ENCODE peak calls at places on chromosome 1, in six cellular contexts. One of them, this sample, is unnamed.

GRCh38 chr1:36754366-36754765 is 271.7 kb upstream of the CSF3R start:
- DNase-seq in CD4-positive, alpha-beta T cell: no peak
- DNase-seq in PC-3: no peak
- DNase-seq in WTC11: no peak
- DNase-seq in body of pancreas: no peak
- DNase-seq in nephron progenitor cell: no peak
- DNase-seq in this sample: no peak

GRCh38 chr1:35554261-35555211 is 2.7 kb downstream of the KIAA0319L start:
- DNase-seq in body of pancreas: peak
- DNase-seq in CD4-positive, alpha-beta T cell: no peak
- DNase-seq in WTC11: no peak
- DNase-seq in nephron progenitor cell: no peak
- DNase-seq in PC-3: peak
- DNase-seq in this sample: no peak

GRCh38 chr1:200911361-200911760 is 16.7 kb downstream of the INAVA start:
- DNase-seq in CD4-positive, alpha-beta T cell: no peak
- DNase-seq in WTC11: no peak
- DNase-seq in body of pancreas: no peak
- DNase-seq in nephron progenitor cell: no peak
- DNase-seq in PC-3: no peak
- DNase-seq in this sample: no peak

GRCh38 chr1:56816909-56817308 is 2.3 kb downstream of the FYB2 start:
- DNase-seq in nephron progenitor cell: no peak
- DNase-seq in CD4-positive, alpha-beta T cell: no peak
- DNase-seq in body of pancreas: no peak
- DNase-seq in WTC11: no peak
- DNase-seq in PC-3: no peak
- DNase-seq in this sample: no peak

GRCh38 chr1:80066060-80066459 is 1059.5 kb upstream of the ADGRL4 start:
- DNase-seq in nephron progenitor cell: no peak
- DNase-seq in body of pancreas: no peak
- DNase-seq in WTC11: no peak
- DNase-seq in CD4-positive, alpha-beta T cell: no peak
- DNase-seq in PC-3: no peak
- DNase-seq in this sample: no peak

GRCh38 chr1:6465461-6466005 is 440 bp downstream of the TNFRSF25 start:
- DNase-seq in WTC11: no peak
- DNase-seq in body of pancreas: no peak
- DNase-seq in CD4-positive, alpha-beta T cell: peak
- DNase-seq in PC-3: no peak
- DNase-seq in nephron progenitor cell: no peak
- DNase-seq in this sample: no peak

GRCh38 chr1:178407662-178408061 is 89.1 kb downstream of the CLEC20A start:
- DNase-seq in CD4-positive, alpha-beta T cell: no peak
- DNase-seq in WTC11: no peak
- DNase-seq in nephron progenitor cell: no peak
- DNase-seq in PC-3: no peak
- DNase-seq in body of pancreas: no peak
- DNase-seq in this sample: no peak

GRCh38 chr1:76140227-76140626 is 65.7 kb downstream of the ST6GALNAC3 start:
- DNase-seq in nephron progenitor cell: no peak
- DNase-seq in CD4-positive, alpha-beta T cell: no peak
- DNase-seq in WTC11: peak
- DNase-seq in body of pancreas: no peak
- DNase-seq in PC-3: no peak
- DNase-seq in this sample: no peak

GRCh38 chr1:2300851-2301606 is 72.9 kb downstream of the SKI start:
- DNase-seq in CD4-positive, alpha-beta T cell: peak
- DNase-seq in nephron progenitor cell: no peak
- DNase-seq in WTC11: no peak
- DNase-seq in body of pancreas: peak
- DNase-seq in PC-3: no peak
- DNase-seq in this sample: peak

GRCh38 chr1:229223498-229223897 is 47.4 kb upstream of the RAB4A start:
- DNase-seq in PC-3: peak
- DNase-seq in CD4-positive, alpha-beta T cell: no peak
- DNase-seq in WTC11: no peak
- DNase-seq in body of pancreas: peak
- DNase-seq in nephron progenitor cell: no peak
- DNase-seq in this sample: no peak

GRCh38 chr1:20068722-20069121 is 1.3 kb upstream of the PLA2G5 start:
- DNase-seq in body of pancreas: no peak
- DNase-seq in nephron progenitor cell: no peak
- DNase-seq in WTC11: no peak
- DNase-seq in CD4-positive, alpha-beta T cell: no peak
- DNase-seq in PC-3: no peak
- DNase-seq in this sample: no peak

GRCh38 chr1:227947678-227948492 is at the start of gene WNT9A:
- DNase-seq in WTC11: peak
- DNase-seq in body of pancreas: peak
- DNase-seq in CD4-positive, alpha-beta T cell: no peak
- DNase-seq in nephron progenitor cell: peak
- DNase-seq in PC-3: peak
- DNase-seq in this sample: peak

GRCh38 chr1:32939655-32940371 is 24.8 kb downstream of the RNF19B start:
- DNase-seq in PC-3: peak
- DNase-seq in body of pancreas: no peak
- DNase-seq in nephron progenitor cell: no peak
- DNase-seq in CD4-positive, alpha-beta T cell: no peak
- DNase-seq in WTC11: no peak
- DNase-seq in this sample: no peak

GRCh38 chr1:226133504-226134123 is 52.9 kb downstream of the ACBD3 start:
- DNase-seq in WTC11: no peak
- DNase-seq in body of pancreas: no peak
- DNase-seq in PC-3: no peak
- DNase-seq in CD4-positive, alpha-beta T cell: no peak
- DNase-seq in nephron progenitor cell: no peak
- DNase-seq in this sample: no peak

GRCh38 chr1:222754386-222755139 is 17.6 kb downstream of the FAM177B start:
- DNase-seq in nephron progenitor cell: no peak
- DNase-seq in body of pancreas: no peak
- DNase-seq in CD4-positive, alpha-beta T cell: no peak
- DNase-seq in PC-3: peak
- DNase-seq in WTC11: no peak
- DNase-seq in this sample: no peak

GRCh38 chr1:119593836-119594235 is 54.2 kb downstream of the ZNF697 start:
- DNase-seq in CD4-positive, alpha-beta T cell: no peak
- DNase-seq in nephron progenitor cell: no peak
- DNase-seq in WTC11: no peak
- DNase-seq in PC-3: no peak
- DNase-seq in body of pancreas: no peak
- DNase-seq in this sample: no peak

DNA sequence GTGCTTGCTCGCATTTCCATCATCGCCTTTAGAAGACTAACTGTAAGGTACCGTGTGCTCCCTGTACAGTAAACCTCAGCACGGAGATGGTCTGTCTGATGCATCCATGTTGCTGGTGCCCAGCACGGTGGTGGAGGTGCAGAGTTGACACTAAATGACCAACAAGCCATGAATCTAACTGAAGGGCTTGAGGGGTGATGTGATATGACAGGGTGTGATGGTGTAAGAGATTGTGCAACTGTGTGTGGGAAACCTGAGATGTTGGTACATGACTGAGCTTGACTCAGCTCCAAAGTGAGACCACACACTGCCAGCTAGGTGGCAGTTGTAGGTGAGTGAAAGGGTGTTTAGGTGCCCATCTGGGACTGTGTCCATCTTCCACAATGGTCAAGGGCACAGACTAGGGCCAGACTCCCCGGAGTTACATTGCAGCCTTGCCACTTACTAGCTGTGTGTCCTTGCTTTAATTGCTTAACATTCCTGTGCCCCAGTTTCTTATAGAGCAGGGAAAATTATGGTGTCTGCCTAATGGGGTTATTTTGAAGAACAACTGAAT is 21.4 kb downstream of the SLC2A1 start:
- DNase-seq in body of pancreas: no peak
- DNase-seq in PC-3: peak
- DNase-seq in CD4-positive, alpha-beta T cell: no peak
- DNase-seq in nephron progenitor cell: no peak
- DNase-seq in WTC11: no peak
- DNase-seq in this sample: peak
- TF ChIP-seq CTCF in body of pancreas: no peak
- TF ChIP-seq CTCF in PC-3: peak
- TF ChIP-seq CTCF in CD4-positive, alpha-beta T cell: no peak
- TF ChIP-seq CTCF in nephron progenitor cell: no peak
- TF ChIP-seq CTCF in WTC11: no peak
- TF ChIP-seq CTCF in this sample: no peak

GRCh38 chr1:54973205-54973921 is 7.1 kb upstream of the TMEM61 start:
- DNase-seq in CD4-positive, alpha-beta T cell: no peak
- DNase-seq in WTC11: no peak
- DNase-seq in PC-3: peak
- DNase-seq in body of pancreas: no peak
- DNase-seq in nephron progenitor cell: peak
- DNase-seq in this sample: no peak
- TF ChIP-seq CTCF in CD4-positive, alpha-beta T cell: no peak
- TF ChIP-seq CTCF in WTC11: no peak
- TF ChIP-seq CTCF in PC-3: peak
- TF ChIP-seq CTCF in body of pancreas: no peak
- TF ChIP-seq CTCF in nephron progenitor cell: peak
- TF ChIP-seq CTCF in this sample: no peak

DNA sequence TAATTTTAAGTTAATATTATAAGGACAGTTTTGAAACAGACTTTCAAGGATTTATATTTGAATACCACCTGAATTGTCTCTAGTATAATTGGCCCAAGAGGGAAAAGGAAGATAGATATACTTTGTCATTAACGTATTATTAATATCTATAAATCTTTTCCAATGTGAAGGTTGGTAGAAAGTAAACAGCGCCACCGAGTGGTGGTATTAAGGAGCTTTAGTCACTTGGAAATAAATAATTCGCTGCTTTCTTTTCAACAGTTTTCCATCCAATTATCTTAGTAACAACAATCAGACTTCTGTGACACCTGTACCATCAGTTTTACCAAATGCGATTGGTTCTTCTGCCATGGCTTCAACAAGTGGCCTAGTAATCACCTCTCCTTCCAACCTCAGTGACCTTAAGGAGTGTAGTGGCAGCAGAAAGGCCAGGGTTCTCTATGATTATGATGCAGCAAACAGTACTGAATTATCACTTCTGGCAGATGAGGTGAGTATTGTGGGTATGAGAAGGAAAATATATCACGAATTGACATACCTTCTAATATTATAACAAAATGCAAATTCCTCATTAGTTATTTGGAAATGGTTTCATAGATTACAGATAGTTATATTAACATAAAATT is 37.7 kb downstream of the SH3GLB1 start:
- DNase-seq in PC-3: peak
- DNase-seq in WTC11: no peak
- DNase-seq in nephron progenitor cell: peak
- DNase-seq in body of pancreas: peak
- DNase-seq in CD4-positive, alpha-beta T cell: peak
- DNase-seq in this sample: no peak
- TF ChIP-seq CTCF in PC-3: peak
- TF ChIP-seq CTCF in WTC11: peak
- TF ChIP-seq CTCF in nephron progenitor cell: peak
- TF ChIP-seq CTCF in body of pancreas: peak
- TF ChIP-seq CTCF in CD4-positive, alpha-beta T cell: peak
- TF ChIP-seq CTCF in this sample: peak

GRCh38 chr1:173191011-173191410 is 16.1 kb downstream of the TNFSF4 start:
- DNase-seq in nephron progenitor cell: no peak
- DNase-seq in PC-3: no peak
- DNase-seq in WTC11: no peak
- DNase-seq in body of pancreas: no peak
- DNase-seq in CD4-positive, alpha-beta T cell: no peak
- DNase-seq in this sample: no peak
- TF ChIP-seq CTCF in nephron progenitor cell: no peak
- TF ChIP-seq CTCF in PC-3: no peak
- TF ChIP-seq CTCF in WTC11: no peak
- TF ChIP-seq CTCF in body of pancreas: no peak
- TF ChIP-seq CTCF in CD4-positive, alpha-beta T cell: no peak
- TF ChIP-seq CTCF in this sample: no peak

GRCh38 chr1:38873027-38873969 is at the start of gene MYCBP:
- DNase-seq in body of pancreas: peak
- DNase-seq in PC-3: peak
- DNase-seq in WTC11: peak
- DNase-seq in CD4-positive, alpha-beta T cell: peak
- DNase-seq in nephron progenitor cell: peak
- DNase-seq in this sample: peak
- TF ChIP-seq CTCF in body of pancreas: no peak
- TF ChIP-seq CTCF in PC-3: no peak
- TF ChIP-seq CTCF in WTC11: peak
- TF ChIP-seq CTCF in CD4-positive, alpha-beta T cell: no peak
- TF ChIP-seq CTCF in nephron progenitor cell: no peak
- TF ChIP-seq CTCF in this sample: no peak

DNA sequence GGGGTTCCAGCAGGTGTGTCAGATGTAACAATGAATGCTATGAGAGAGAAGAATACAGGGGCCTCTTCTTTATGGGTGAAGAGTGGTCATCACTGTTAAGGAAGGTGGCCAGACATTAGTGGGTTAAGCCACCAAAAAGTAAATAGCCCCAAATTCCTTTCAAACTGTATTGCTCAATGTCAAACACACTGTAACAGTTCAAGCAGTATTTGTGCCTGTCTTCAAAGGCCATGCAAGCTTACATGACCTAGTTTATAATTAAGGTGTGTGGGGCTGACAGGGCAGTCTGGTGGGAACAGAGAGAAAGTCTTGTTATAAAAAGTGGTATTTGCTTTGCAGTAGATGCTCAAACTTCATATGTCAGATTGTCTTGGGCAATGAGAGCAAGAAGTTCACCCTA is 18.5 kb downstream of the CHIT1 start:
- DNase-seq in body of pancreas: no peak
- DNase-seq in nephron progenitor cell: no peak
- DNase-seq in WTC11: no peak
- DNase-seq in PC-3: no peak
- DNase-seq in CD4-positive, alpha-beta T cell: no peak
- DNase-seq in this sample: no peak
- TF ChIP-seq CTCF in body of pancreas: no peak
- TF ChIP-seq CTCF in nephron progenitor cell: no peak
- TF ChIP-seq CTCF in WTC11: no peak
- TF ChIP-seq CTCF in PC-3: no peak
- TF ChIP-seq CTCF in CD4-positive, alpha-beta T cell: no peak
- TF ChIP-seq CTCF in this sample: no peak

This sample was measured in activated B cell treated with CpG ODN at 0.5 μM for 24 hours.